ENCODE peak calls at places on chromosomes 6 and 20, in eight cellular contexts. One of them, this sample, is unnamed.

GRCh38 chr6:119349341-119350201 is at the start of gene MAN1A1:
- DNase-seq in colonic mucosa: peak; percentile 92
- DNase-seq in fibroblast of lung: peak; percentile 80
- DNase-seq in psoas muscle: peak; percentile 92
- DNase-seq in tibial artery: peak; percentile 91
- DNase-seq in CD4-positive, alpha-beta memory T cell: peak; percentile 89
- DNase-seq in CD4-positive, CD25-positive, alpha-beta regulatory T cell: peak; percentile 92
- DNase-seq in cardiac muscle cell: peak; percentile 91
- DNase-seq in this sample: peak; percentile 90

GRCh38 chr20:58711266-58712051 is 18.9 kb downstream of the NPEPL1 start:
- DNase-seq in colonic mucosa: peak; percentile 14
- DNase-seq in fibroblast of lung: no peak
- DNase-seq in psoas muscle: no peak
- DNase-seq in tibial artery: peak; percentile 14
- DNase-seq in CD4-positive, alpha-beta memory T cell: no peak
- DNase-seq in CD4-positive, CD25-positive, alpha-beta regulatory T cell: no peak
- DNase-seq in cardiac muscle cell: no peak
- DNase-seq in this sample: no peak

GRCh38 chr6:45278367-45278766 is 49.8 kb upstream of the RUNX2 start:
- DNase-seq in colonic mucosa: no peak
- DNase-seq in fibroblast of lung: peak; percentile 70
- DNase-seq in psoas muscle: no peak
- DNase-seq in tibial artery: no peak
- DNase-seq in CD4-positive, alpha-beta memory T cell: no peak
- DNase-seq in CD4-positive, CD25-positive, alpha-beta regulatory T cell: no peak
- DNase-seq in cardiac muscle cell: peak; percentile 8
- DNase-seq in this sample: peak; percentile 9

GRCh38 chr6:43771858-43772570 is 2.0 kb downstream of the VEGFA start:
- DNase-seq in colonic mucosa: peak; percentile 83
- DNase-seq in fibroblast of lung: peak; percentile 44
- DNase-seq in psoas muscle: peak; percentile 92
- DNase-seq in tibial artery: peak; percentile 70
- DNase-seq in CD4-positive, alpha-beta memory T cell: peak; percentile 12
- DNase-seq in CD4-positive, CD25-positive, alpha-beta regulatory T cell: peak; percentile 43
- DNase-seq in cardiac muscle cell: peak; percentile 63
- DNase-seq in this sample: peak; percentile 47

GRCh38 chr6:167984144-167984719 is 13.2 kb upstream of the KIF25 start:
- DNase-seq in colonic mucosa: no peak
- DNase-seq in fibroblast of lung: no peak
- DNase-seq in psoas muscle: no peak
- DNase-seq in tibial artery: no peak
- DNase-seq in CD4-positive, alpha-beta memory T cell: no peak
- DNase-seq in CD4-positive, CD25-positive, alpha-beta regulatory T cell: no peak
- DNase-seq in cardiac muscle cell: no peak
- DNase-seq in this sample: no peak

GRCh38 chr6:52227495-52227894 is 16.8 kb downstream of the IL17F start:
- DNase-seq in colonic mucosa: no peak
- DNase-seq in fibroblast of lung: no peak
- DNase-seq in psoas muscle: no peak
- DNase-seq in tibial artery: no peak
- DNase-seq in CD4-positive, alpha-beta memory T cell: no peak
- DNase-seq in CD4-positive, CD25-positive, alpha-beta regulatory T cell: peak; percentile 66
- DNase-seq in cardiac muscle cell: no peak
- DNase-seq in this sample: no peak

GRCh38 chr6:129619579-129620233 is 90.3 kb downstream of the ARHGAP18 start:
- DNase-seq in colonic mucosa: no peak
- DNase-seq in fibroblast of lung: no peak
- DNase-seq in psoas muscle: no peak
- DNase-seq in tibial artery: no peak
- DNase-seq in CD4-positive, alpha-beta memory T cell: no peak
- DNase-seq in CD4-positive, CD25-positive, alpha-beta regulatory T cell: no peak
- DNase-seq in cardiac muscle cell: no peak
- DNase-seq in this sample: no peak

GRCh38 chr6:116335612-116336011 is 35.1 kb upstream of the DSE start:
- DNase-seq in colonic mucosa: no peak
- DNase-seq in fibroblast of lung: no peak
- DNase-seq in psoas muscle: no peak
- DNase-seq in tibial artery: no peak
- DNase-seq in CD4-positive, alpha-beta memory T cell: no peak
- DNase-seq in CD4-positive, CD25-positive, alpha-beta regulatory T cell: no peak
- DNase-seq in cardiac muscle cell: no peak
- DNase-seq in this sample: no peak

GRCh38 chr6:33958208-33958862 is 154.5 kb upstream of the MLN start:
- DNase-seq in colonic mucosa: peak; percentile 43
- DNase-seq in fibroblast of lung: no peak
- DNase-seq in psoas muscle: no peak
- DNase-seq in tibial artery: no peak
- DNase-seq in CD4-positive, alpha-beta memory T cell: no peak
- DNase-seq in CD4-positive, CD25-positive, alpha-beta regulatory T cell: peak; percentile 13
- DNase-seq in cardiac muscle cell: no peak
- DNase-seq in this sample: peak; percentile 24

GRCh38 chr6:164014716-164015484 is 600.4 kb downstream of the QKI start:
- DNase-seq in colonic mucosa: no peak
- DNase-seq in fibroblast of lung: no peak
- DNase-seq in psoas muscle: no peak
- DNase-seq in tibial artery: no peak
- DNase-seq in CD4-positive, alpha-beta memory T cell: no peak
- DNase-seq in CD4-positive, CD25-positive, alpha-beta regulatory T cell: no peak
- DNase-seq in cardiac muscle cell: no peak
- DNase-seq in this sample: peak; percentile 33

GRCh38 chr6:168451805-168452204 is 10.8 kb downstream of the SMOC2 start:
- DNase-seq in colonic mucosa: no peak
- DNase-seq in fibroblast of lung: no peak
- DNase-seq in psoas muscle: no peak
- DNase-seq in tibial artery: no peak
- DNase-seq in CD4-positive, alpha-beta memory T cell: no peak
- DNase-seq in CD4-positive, CD25-positive, alpha-beta regulatory T cell: no peak
- DNase-seq in cardiac muscle cell: no peak
- DNase-seq in this sample: no peak

DNA sequence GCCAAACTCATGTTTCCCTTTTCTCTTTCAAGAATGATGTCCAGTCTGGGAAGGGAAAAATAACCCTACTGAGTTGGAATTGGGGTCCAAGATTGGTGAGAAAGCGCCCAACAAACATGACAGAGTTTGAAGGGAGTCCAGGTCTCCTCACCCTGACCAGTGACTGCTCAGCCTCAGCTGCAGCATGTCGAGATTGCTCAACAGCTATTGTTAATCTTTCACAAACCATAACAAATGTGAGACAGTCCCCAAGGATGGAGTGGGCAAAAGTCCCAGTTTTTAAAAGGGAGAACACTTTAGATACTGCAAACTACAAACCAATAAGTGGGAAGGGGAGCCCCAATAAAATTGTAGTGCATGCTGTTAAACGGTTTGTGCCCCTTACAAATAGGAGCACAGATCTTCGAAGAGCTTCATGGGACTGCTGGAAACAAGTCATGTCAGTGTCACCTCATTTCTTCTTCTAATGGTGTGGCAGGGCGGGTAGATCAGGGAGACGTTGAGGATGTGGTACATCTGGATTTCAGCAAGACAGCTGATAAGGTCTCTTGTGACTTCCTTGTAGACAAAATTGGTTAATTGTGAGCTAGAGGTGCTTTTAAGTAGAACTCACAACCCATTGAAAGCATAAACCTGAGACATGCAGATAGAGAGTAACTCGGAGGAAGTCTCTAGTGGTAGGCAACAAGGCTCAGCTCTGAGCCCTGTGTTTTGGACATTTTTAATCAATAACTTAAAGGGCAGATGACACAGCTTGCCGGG is 134.0 kb upstream of the ARMC2 start:
- DNase-seq in colonic mucosa: peak; percentile 43
- DNase-seq in fibroblast of lung: peak; percentile 83
- DNase-seq in psoas muscle: no peak
- DNase-seq in tibial artery: peak; percentile 55
- DNase-seq in CD4-positive, alpha-beta memory T cell: peak; percentile 26
- DNase-seq in CD4-positive, CD25-positive, alpha-beta regulatory T cell: peak; percentile 67
- DNase-seq in cardiac muscle cell: peak; percentile 80
- DNase-seq in this sample: peak; percentile 28
- H3K4me1 ChIP-seq in colonic mucosa: no peaks in the 10 kb centered on the region
- H3K4me1 ChIP-seq in fibroblast of lung: peaks cover 7% of the 10 kb centered on the region
- H3K4me1 ChIP-seq in psoas muscle: peaks cover 21% of the 10 kb centered on the region
- H3K4me1 ChIP-seq in tibial artery: peaks cover 42% of the 10 kb centered on the region
- H3K4me1 ChIP-seq in CD4-positive, alpha-beta memory T cell: peaks cover 21% of the 10 kb centered on the region
- H3K4me1 ChIP-seq in CD4-positive, CD25-positive, alpha-beta regulatory T cell: peaks cover 13% of the 10 kb centered on the region
- H3K4me1 ChIP-seq in cardiac muscle cell: peaks cover 56% of the 10 kb centered on the region
- H3K4me1 ChIP-seq in this sample: peaks cover 11% of the 10 kb centered on the region

DNA sequence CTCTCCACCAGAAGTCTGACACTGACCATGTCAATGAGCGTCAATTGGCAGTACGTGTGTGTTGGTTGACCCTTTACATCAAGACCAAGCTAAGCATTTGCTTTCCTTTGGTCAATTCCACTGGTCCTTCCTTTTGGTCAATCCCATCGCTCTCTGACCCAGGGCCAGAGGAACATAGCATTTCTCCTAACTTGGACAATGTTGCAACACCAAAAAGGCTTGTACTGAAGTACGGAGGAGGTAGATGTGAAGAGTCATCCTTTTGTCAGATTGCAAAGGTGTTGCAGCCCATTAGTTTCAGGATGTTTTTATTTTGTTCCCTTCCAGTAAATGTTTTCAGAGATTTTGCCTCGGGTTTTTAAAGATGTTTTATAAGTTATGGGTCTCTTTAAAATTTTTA is 24.6 kb downstream of the EDN1 start:
- DNase-seq in colonic mucosa: no peak
- DNase-seq in fibroblast of lung: no peak
- DNase-seq in psoas muscle: no peak
- DNase-seq in tibial artery: no peak
- DNase-seq in CD4-positive, alpha-beta memory T cell: no peak
- DNase-seq in CD4-positive, CD25-positive, alpha-beta regulatory T cell: no peak
- DNase-seq in cardiac muscle cell: no peak
- DNase-seq in this sample: no peak
- H3K27ac ChIP-seq in colonic mucosa: no peak overlapping the region
- H3K27ac ChIP-seq in fibroblast of lung: no peak overlapping the region
- H3K27ac ChIP-seq in psoas muscle: no peak overlapping the region
- H3K27ac ChIP-seq in tibial artery: no peak overlapping the region
- H3K27ac ChIP-seq in CD4-positive, alpha-beta memory T cell: no peak overlapping the region
- H3K27ac ChIP-seq in CD4-positive, CD25-positive, alpha-beta regulatory T cell: no peak overlapping the region
- H3K27ac ChIP-seq in cardiac muscle cell: no peak overlapping the region
- H3K27ac ChIP-seq in this sample: no peak overlapping the region

DNA sequence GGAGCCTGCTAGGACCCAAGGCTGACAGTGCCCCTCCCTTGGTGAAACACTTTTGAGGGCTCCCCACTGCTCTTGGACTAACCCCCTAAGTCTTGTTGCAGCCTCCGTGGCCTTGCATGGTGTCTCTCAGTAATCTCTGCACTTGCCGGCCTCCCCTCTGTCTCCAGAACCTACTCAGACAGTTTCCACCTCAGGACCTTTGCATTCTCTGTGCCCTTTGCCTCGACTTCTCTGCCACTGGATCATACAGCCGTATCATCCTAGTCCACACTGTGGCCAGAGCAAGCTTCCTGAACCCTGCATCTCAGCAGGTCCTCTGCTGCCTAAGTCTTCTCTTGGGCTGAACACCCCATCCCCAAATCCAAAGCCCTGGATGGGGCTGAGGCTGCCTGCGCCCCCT is 152.0 kb upstream of the PTPN1 start:
- DNase-seq in colonic mucosa: no peak
- DNase-seq in fibroblast of lung: no peak
- DNase-seq in psoas muscle: no peak
- DNase-seq in tibial artery: no peak
- DNase-seq in CD4-positive, alpha-beta memory T cell: no peak
- DNase-seq in CD4-positive, CD25-positive, alpha-beta regulatory T cell: no peak
- DNase-seq in cardiac muscle cell: no peak
- DNase-seq in this sample: no peak
- H3K4me1 ChIP-seq in colonic mucosa: no peaks in the 10 kb centered on the region
- H3K4me1 ChIP-seq in fibroblast of lung: no peaks in the 10 kb centered on the region
- H3K4me1 ChIP-seq in psoas muscle: no peaks in the 10 kb centered on the region
- H3K4me1 ChIP-seq in tibial artery: peaks cover 5% of the 10 kb centered on the region
- H3K4me1 ChIP-seq in CD4-positive, alpha-beta memory T cell: no peaks in the 10 kb centered on the region
- H3K4me1 ChIP-seq in CD4-positive, CD25-positive, alpha-beta regulatory T cell: peaks cover 3% of the 10 kb centered on the region
- H3K4me1 ChIP-seq in cardiac muscle cell: peaks cover 4% of the 10 kb centered on the region
- H3K4me1 ChIP-seq in this sample: no peaks in the 10 kb centered on the region

GRCh38 chr6:170147832-170148708 is 142.8 kb downstream of the DLL1 start:
- DNase-seq in colonic mucosa: no peak
- DNase-seq in fibroblast of lung: no peak
- DNase-seq in psoas muscle: peak; percentile 53
- DNase-seq in tibial artery: no peak
- DNase-seq in CD4-positive, alpha-beta memory T cell: peak; percentile 47
- DNase-seq in CD4-positive, CD25-positive, alpha-beta regulatory T cell: peak; percentile 76
- DNase-seq in cardiac muscle cell: no peak
- DNase-seq in this sample: no peak
- H3K27ac ChIP-seq in colonic mucosa: no peak overlapping the region
- H3K27ac ChIP-seq in fibroblast of lung: no peak overlapping the region
- H3K27ac ChIP-seq in psoas muscle: no peak overlapping the region
- H3K27ac ChIP-seq in tibial artery: no peak overlapping the region
- H3K27ac ChIP-seq in CD4-positive, alpha-beta memory T cell: no peak overlapping the region
- H3K27ac ChIP-seq in CD4-positive, CD25-positive, alpha-beta regulatory T cell: no peak overlapping the region
- H3K27ac ChIP-seq in cardiac muscle cell: no peak overlapping the region
- H3K27ac ChIP-seq in this sample: no peak overlapping the region

This sample was measured in SJCRH30.